ENCODE peak calls at places on chromosomes 6 and 20, in four cellular contexts. R is BE2C, A is Daoy, N is mesendoderm. J is an unnamed sample.

GRCh38 chr6:14290448-14291388 is 173.1 kb downstream of the CD83 start:
- DNase-seq in R (no peak), A (no peak), N (no peak), J (no peak)

GRCh38 chr6:17086469-17086868 is 15.4 kb upstream of the STMND1 start:
- DNase-seq in R (peak), A (peak), N (peak), J (no peak)

GRCh38 chr6:4613795-4614194 is 162.4 kb upstream of the CDYL start:
- DNase-seq in R (no peak), A (no peak), N (no peak), J (no peak)

GRCh38 chr6:27293436-27294152 is 18.5 kb downstream of the POM121L2 start:
- DNase-seq in R (peak), A (peak), N (peak), J (peak)

GRCh38 chr6:24740861-24741260 is 21.9 kb upstream of the C6orf62 start:
- DNase-seq in R (no peak), A (peak), N (no peak), J (no peak)

GRCh38 chr6:108463789-108464188 is 96.9 kb upstream of the FOXO3 start:
- DNase-seq in R (no peak), A (no peak), N (no peak), J (no peak)

GRCh38 chr6:122712093-122712863 is 67.2 kb upstream of the FABP7 start:
- DNase-seq in R (no peak), A (no peak), N (no peak), J (no peak)

GRCh38 chr6:163738304-163738703 is 323.8 kb downstream of the QKI start:
- DNase-seq in R (no peak), A (no peak), N (no peak), J (no peak)

GRCh38 chr6:21731411-21732031 is 138.0 kb downstream of the SOX4 start:
- DNase-seq in R (no peak), A (peak), N (peak), J (no peak)

GRCh38 chr20:40532103-40532502 is 156.9 kb downstream of the MAFB start:
- DNase-seq in R (peak), A (peak), N (peak), J (no peak)

GRCh38 chr6:10138917-10139316 is 276.0 kb downstream of the TFAP2A start:
- DNase-seq in R (no peak), A (peak), N (no peak), J (no peak)

GRCh38 chr6:160275511-160276003 is 16.9 kb upstream of the SLC22A2 start:
- DNase-seq in R (no peak), A (no peak), N (no peak), J (no peak)

GRCh38 chr6:99013661-99014458 is 66.1 kb upstream of the FBXL4 start:
- DNase-seq in R (no peak), A (peak), N (no peak), J (no peak)

GRCh38 chr6:118198746-118199145 is 291.7 kb downstream of the SLC35F1 start:
- DNase-seq in R (no peak), A (peak), N (no peak), J (no peak)

GRCh38 chr6:117498159-117498558 is 15.7 kb downstream of the DCBLD1 start:
- DNase-seq in R (no peak), A (peak), N (no peak), J (no peak)

GRCh38 chr6:52000064-52000463 is 87.3 kb downstream of the PKHD1 start:
- DNase-seq in R (no peak), A (peak), N (peak), J (no peak)

GRCh38 chr6:150310539-150310938 is 58.3 kb upstream of the IYD start:
- DNase-seq in R (no peak), A (no peak), N (no peak), J (no peak)

GRCh38 chr20:50870572-50871161 is 60.6 kb downstream of the ADNP start:
- DNase-seq in R (no peak), A (no peak), N (peak), J (no peak)

GRCh38 chr6:79949235-79949634 is 1.9 kb upstream of the ELOVL4 start:
- DNase-seq in R (peak), A (peak), N (peak), J (peak)

GRCh38 chr6:2744206-2744771 is 6.4 kb downstream of the MYLK4 start:
- DNase-seq in R (no peak), A (no peak), N (no peak), J (no peak)

GRCh38 chr20:5078399-5078958 is 41.3 kb downstream of the PCNA start:
- DNase-seq in R (no peak), A (peak), N (no peak), J (no peak)

GRCh38 chr20:25018425-25018824 is 25.9 kb upstream of the APMAP start:
- DNase-seq in R (no peak), A (no peak), N (no peak), J (no peak)

GRCh38 chr20:53411129-53411528 is 182.5 kb downstream of the ZNF217 start:
- DNase-seq in R (no peak), A (no peak), N (no peak), J (no peak)

GRCh38 chr6:28726569-28727309 is 197.0 kb downstream of the TRIM27 start:
- DNase-seq in R (no peak), A (no peak), N (no peak), J (no peak)

GRCh38 chr6:121839891-121840290 is 404.4 kb downstream of the GJA1 start:
- DNase-seq in R (no peak), A (no peak), N (no peak), J (no peak)

GRCh38 chr6:137799950-137800568 is 67.0 kb upstream of the TNFAIP3 start:
- DNase-seq in R (peak), A (peak), N (peak), J (peak)